ENCODE peak calls at places on chromosomes 11 and 22, in ten cellular contexts. One of them, this sample, is unnamed.
A peak's percentile ranks its signal among the peaks of the same experiment; 100 is the strongest.

GRCh38 chr22:42317691-42318547 is 47.5 kb upstream of the TCF20 start:
- DNase-seq in mucosa of descending colon: peak; percentile 79
- DNase-seq in CD4-positive, CD25-positive, alpha-beta regulatory T cell: no peak
- DNase-seq in sciatic nerve: no peak
- DNase-seq in GM06990: no peak
- DNase-seq in stimulated activated CD4-positive, alpha-beta T cell treated with anti-CD3 and anti-CD28 coated beads, TNF-alpha, amount 100 ng/mL, for 4 hours: no peak
- DNase-seq in fibroblast of lung: no peak
- DNase-seq in amniotic stem cell: no peak
- DNase-seq in brain microvascular endothelial cell: no peak
- DNase-seq in right cardiac atrium: no peak
- DNase-seq in this sample: no peak

GRCh38 chr11:12508151-12508740 is 130.9 kb downstream of the PARVA start:
- DNase-seq in mucosa of descending colon: peak; percentile 13
- DNase-seq in CD4-positive, CD25-positive, alpha-beta regulatory T cell: no peak
- DNase-seq in sciatic nerve: no peak
- DNase-seq in GM06990: no peak
- DNase-seq in stimulated activated CD4-positive, alpha-beta T cell treated with anti-CD3 and anti-CD28 coated beads, TNF-alpha, amount 100 ng/mL, for 4 hours: no peak
- DNase-seq in fibroblast of lung: peak; percentile 83
- DNase-seq in amniotic stem cell: peak; percentile 79
- DNase-seq in brain microvascular endothelial cell: peak; percentile 35
- DNase-seq in right cardiac atrium: peak; percentile 70
- DNase-seq in this sample: no peak

GRCh38 chr11:31830406-31830805 is 19.3 kb upstream of the PAX6 start:
- DNase-seq in mucosa of descending colon: no peak
- DNase-seq in CD4-positive, CD25-positive, alpha-beta regulatory T cell: no peak
- DNase-seq in sciatic nerve: no peak
- DNase-seq in GM06990: no peak
- DNase-seq in stimulated activated CD4-positive, alpha-beta T cell treated with anti-CD3 and anti-CD28 coated beads, TNF-alpha, amount 100 ng/mL, for 4 hours: no peak
- DNase-seq in fibroblast of lung: no peak
- DNase-seq in amniotic stem cell: no peak
- DNase-seq in brain microvascular endothelial cell: no peak
- DNase-seq in right cardiac atrium: no peak
- DNase-seq in this sample: no peak

GRCh38 chr22:24494535-24495364 is at the start of gene UPB1:
- DNase-seq in mucosa of descending colon: no peak
- DNase-seq in CD4-positive, CD25-positive, alpha-beta regulatory T cell: no peak
- DNase-seq in sciatic nerve: no peak
- DNase-seq in GM06990: no peak
- DNase-seq in stimulated activated CD4-positive, alpha-beta T cell treated with anti-CD3 and anti-CD28 coated beads, TNF-alpha, amount 100 ng/mL, for 4 hours: no peak
- DNase-seq in fibroblast of lung: no peak
- DNase-seq in amniotic stem cell: no peak
- DNase-seq in brain microvascular endothelial cell: no peak
- DNase-seq in right cardiac atrium: peak; percentile 66
- DNase-seq in this sample: no peak

GRCh38 chr22:27993774-27994350 is 74.8 kb upstream of the PITPNB start:
- DNase-seq in mucosa of descending colon: no peak
- DNase-seq in CD4-positive, CD25-positive, alpha-beta regulatory T cell: no peak
- DNase-seq in sciatic nerve: peak; percentile 37
- DNase-seq in GM06990: no peak
- DNase-seq in stimulated activated CD4-positive, alpha-beta T cell treated with anti-CD3 and anti-CD28 coated beads, TNF-alpha, amount 100 ng/mL, for 4 hours: no peak
- DNase-seq in fibroblast of lung: no peak
- DNase-seq in amniotic stem cell: no peak
- DNase-seq in brain microvascular endothelial cell: no peak
- DNase-seq in right cardiac atrium: no peak
- DNase-seq in this sample: no peak

GRCh38 chr22:32904044-32904443 is 102.5 kb downstream of the TIMP3 start:
- DNase-seq in mucosa of descending colon: peak; percentile 50
- DNase-seq in CD4-positive, CD25-positive, alpha-beta regulatory T cell: no peak
- DNase-seq in sciatic nerve: no peak
- DNase-seq in GM06990: no peak
- DNase-seq in stimulated activated CD4-positive, alpha-beta T cell treated with anti-CD3 and anti-CD28 coated beads, TNF-alpha, amount 100 ng/mL, for 4 hours: no peak
- DNase-seq in fibroblast of lung: peak; percentile 50
- DNase-seq in amniotic stem cell: no peak
- DNase-seq in brain microvascular endothelial cell: peak; percentile 42
- DNase-seq in right cardiac atrium: no peak
- DNase-seq in this sample: no peak

GRCh38 chr11:9535189-9535781 is 38.2 kb upstream of the WEE1 start:
- DNase-seq in mucosa of descending colon: peak; percentile 91
- DNase-seq in CD4-positive, CD25-positive, alpha-beta regulatory T cell: peak; percentile 66
- DNase-seq in sciatic nerve: peak; percentile 83
- DNase-seq in GM06990: peak; percentile 59
- DNase-seq in stimulated activated CD4-positive, alpha-beta T cell treated with anti-CD3 and anti-CD28 coated beads, TNF-alpha, amount 100 ng/mL, for 4 hours: peak; percentile 54
- DNase-seq in fibroblast of lung: peak; percentile 13
- DNase-seq in amniotic stem cell: no peak
- DNase-seq in brain microvascular endothelial cell: peak; percentile 36
- DNase-seq in right cardiac atrium: peak; percentile 90
- DNase-seq in this sample: peak; percentile 56

GRCh38 chr22:34973016-34973415 is 92.9 kb upstream of the ISX start:
- DNase-seq in mucosa of descending colon: no peak
- DNase-seq in CD4-positive, CD25-positive, alpha-beta regulatory T cell: no peak
- DNase-seq in sciatic nerve: no peak
- DNase-seq in GM06990: no peak
- DNase-seq in stimulated activated CD4-positive, alpha-beta T cell treated with anti-CD3 and anti-CD28 coated beads, TNF-alpha, amount 100 ng/mL, for 4 hours: no peak
- DNase-seq in fibroblast of lung: peak; percentile 17
- DNase-seq in amniotic stem cell: no peak
- DNase-seq in brain microvascular endothelial cell: no peak
- DNase-seq in right cardiac atrium: no peak
- DNase-seq in this sample: no peak

GRCh38 chr11:86068138-86068861 is 584 bp downstream of the PICALM start:
- DNase-seq in mucosa of descending colon: peak; percentile 53
- DNase-seq in CD4-positive, CD25-positive, alpha-beta regulatory T cell: peak; percentile 40
- DNase-seq in sciatic nerve: peak; percentile 70
- DNase-seq in GM06990: peak; percentile 73
- DNase-seq in stimulated activated CD4-positive, alpha-beta T cell treated with anti-CD3 and anti-CD28 coated beads, TNF-alpha, amount 100 ng/mL, for 4 hours: peak; percentile 11
- DNase-seq in fibroblast of lung: no peak
- DNase-seq in amniotic stem cell: no peak
- DNase-seq in brain microvascular endothelial cell: no peak
- DNase-seq in right cardiac atrium: peak; percentile 70
- DNase-seq in this sample: peak; percentile 31

GRCh38 chr22:37509026-37509886 is 10.0 kb downstream of the CARD10 start:
- DNase-seq in mucosa of descending colon: no peak
- DNase-seq in CD4-positive, CD25-positive, alpha-beta regulatory T cell: no peak
- DNase-seq in sciatic nerve: no peak
- DNase-seq in GM06990: no peak
- DNase-seq in stimulated activated CD4-positive, alpha-beta T cell treated with anti-CD3 and anti-CD28 coated beads, TNF-alpha, amount 100 ng/mL, for 4 hours: no peak
- DNase-seq in fibroblast of lung: no peak
- DNase-seq in amniotic stem cell: no peak
- DNase-seq in brain microvascular endothelial cell: no peak
- DNase-seq in right cardiac atrium: peak; percentile 69
- DNase-seq in this sample: no peak

GRCh38 chr11:64622681-64623080 is 31.7 kb downstream of the SLC22A12 start:
- DNase-seq in mucosa of descending colon: no peak
- DNase-seq in CD4-positive, CD25-positive, alpha-beta regulatory T cell: no peak
- DNase-seq in sciatic nerve: no peak
- DNase-seq in GM06990: no peak
- DNase-seq in stimulated activated CD4-positive, alpha-beta T cell treated with anti-CD3 and anti-CD28 coated beads, TNF-alpha, amount 100 ng/mL, for 4 hours: no peak
- DNase-seq in fibroblast of lung: no peak
- DNase-seq in amniotic stem cell: no peak
- DNase-seq in brain microvascular endothelial cell: no peak
- DNase-seq in right cardiac atrium: no peak
- DNase-seq in this sample: no peak

GRCh38 chr22:19930537-19931486 is 10.8 kb upstream of the COMT start:
- DNase-seq in mucosa of descending colon: no peak
- DNase-seq in CD4-positive, CD25-positive, alpha-beta regulatory T cell: no peak
- DNase-seq in sciatic nerve: no peak
- DNase-seq in GM06990: no peak
- DNase-seq in stimulated activated CD4-positive, alpha-beta T cell treated with anti-CD3 and anti-CD28 coated beads, TNF-alpha, amount 100 ng/mL, for 4 hours: no peak
- DNase-seq in fibroblast of lung: no peak
- DNase-seq in amniotic stem cell: no peak
- DNase-seq in brain microvascular endothelial cell: no peak
- DNase-seq in right cardiac atrium: no peak
- DNase-seq in this sample: no peak

GRCh38 chr11:102139081-102139498 is 28.8 kb downstream of the YAP1 start:
- DNase-seq in mucosa of descending colon: no peak
- DNase-seq in CD4-positive, CD25-positive, alpha-beta regulatory T cell: no peak
- DNase-seq in sciatic nerve: no peak
- DNase-seq in GM06990: no peak
- DNase-seq in stimulated activated CD4-positive, alpha-beta T cell treated with anti-CD3 and anti-CD28 coated beads, TNF-alpha, amount 100 ng/mL, for 4 hours: no peak
- DNase-seq in fibroblast of lung: peak; percentile 95
- DNase-seq in amniotic stem cell: peak; percentile 73
- DNase-seq in brain microvascular endothelial cell: peak; percentile 74
- DNase-seq in right cardiac atrium: no peak
- DNase-seq in this sample: no peak

This sample was measured in central memory CD4-positive, alpha-beta T cell.